ENCODE peak calls at places on chromosomes 1 and 21, in ten cellular contexts. D is HEK293T; C is NCI-H1105 treated with DMSO at 0.1 percent for 48 hours; T is stimulated activated naive CD8-positive, alpha-beta T cell treated with anti-CD3 and anti-CD28 coated beads, Interleukin-15, amount 100 ng/mL, for 72 hours; O is cerebellar cortex; J is DMS153; M is AG09319; S is A172; F is B cell; P is KG1. H is an unnamed sample.

GRCh38 chr1:159008744-159009188 is 941 bp upstream of the IFI16 start:
- DNase-seq in D (no peak), C (no peak), T (peak), O (no peak), J (no peak), M (no peak), S (peak), F (peak), P (peak), H (no peak)

GRCh38 chr1:77825356-77825709 is 45.9 kb downstream of the MIGA1 start:
- DNase-seq in D (peak), C (peak), T (no peak), O (peak), J (peak), M (no peak), S (peak), F (peak), P (no peak), H (no peak)

GRCh38 chr1:231990388-231990787 is 363.8 kb downstream of the DISC1 start:
- DNase-seq in D (no peak), C (no peak), T (no peak), O (no peak), J (no peak), M (no peak), S (no peak), F (no peak), P (no peak), H (no peak)

GRCh38 chr1:112637257-112638108 is 17.9 kb downstream of the CAPZA1 start:
- DNase-seq in D (no peak), C (no peak), T (no peak), O (no peak), J (no peak), M (peak), S (no peak), F (no peak), P (no peak), H (no peak)

GRCh38 chr1:168084396-168085231 is 52.1 kb downstream of the GPR161 start:
- DNase-seq in D (peak), C (peak), T (peak), O (peak), J (no peak), M (no peak), S (peak), F (peak), P (peak), H (peak)

GRCh38 chr1:8822383-8823294 is 5.2 kb upstream of the RERE start:
- DNase-seq in D (peak), C (peak), T (no peak), O (peak), J (peak), M (peak), S (peak), F (no peak), P (no peak), H (peak)

GRCh38 chr1:194297999-194298598 is 1111.7 kb upstream of the B3GALT2 start:
- DNase-seq in D (no peak), C (no peak), T (peak), O (no peak), J (no peak), M (no peak), S (no peak), F (no peak), P (no peak), H (no peak)

GRCh38 chr1:109801791-109802135 is 38.0 kb upstream of the EPS8L3 start:
- DNase-seq in D (no peak), C (no peak), T (no peak), O (no peak), J (no peak), M (no peak), S (no peak), F (no peak), P (no peak), H (no peak)

GRCh38 chr1:232543194-232543593 is 86.7 kb downstream of the SIPA1L2 start:
- DNase-seq in D (no peak), C (no peak), T (no peak), O (no peak), J (no peak), M (no peak), S (no peak), F (no peak), P (no peak), H (no peak)

GRCh38 chr1:156766288-156767100 is 841 bp upstream of the PRCC start:
- DNase-seq in D (no peak), C (peak), T (no peak), O (peak), J (no peak), M (no peak), S (no peak), F (no peak), P (no peak), H (no peak)

GRCh38 chr1:201358596-201358995 is 18.9 kb downstream of the TNNT2 start:
- DNase-seq in D (no peak), C (no peak), T (no peak), O (no peak), J (no peak), M (no peak), S (peak), F (no peak), P (no peak), H (no peak)

GRCh38 chr1:224333309-224333926 is 3.4 kb upstream of the NVL start:
- DNase-seq in D (peak), C (peak), T (no peak), O (peak), J (peak), M (no peak), S (peak), F (peak), P (peak), H (no peak)

GRCh38 chr1:111164151-111164550 is 24.1 kb downstream of the CEPT1 start:
- DNase-seq in D (no peak), C (no peak), T (no peak), O (peak), J (no peak), M (no peak), S (no peak), F (no peak), P (no peak), H (no peak)

GRCh38 chr21:14384453-14384852 is 1.5 kb upstream of the HSPA13 start:
- DNase-seq in D (no peak), C (no peak), T (no peak), O (no peak), J (no peak), M (no peak), S (no peak), F (no peak), P (no peak), H (no peak)

GRCh38 chr1:207673399-207673798 is 28.5 kb downstream of the CR1L start:
- DNase-seq in D (no peak), C (no peak), T (no peak), O (no peak), J (no peak), M (no peak), S (no peak), F (no peak), P (no peak), H (no peak)

GRCh38 chr1:114334297-114334696 is 176.7 kb downstream of the TRIM33 start:
- DNase-seq in D (no peak), C (no peak), T (no peak), O (no peak), J (no peak), M (no peak), S (no peak), F (no peak), P (no peak), H (no peak)

GRCh38 chr1:43439121-43439581 is 14.6 kb downstream of the HYI start:
- DNase-seq in D (no peak), C (no peak), T (no peak), O (no peak), J (no peak), M (no peak), S (no peak), F (no peak), P (no peak), H (no peak)

GRCh38 chr1:43844114-43844513 is 89.5 kb upstream of the ARTN start:
- DNase-seq in D (no peak), C (no peak), T (no peak), O (no peak), J (no peak), M (no peak), S (peak), F (no peak), P (no peak), H (no peak)

GRCh38 chr21:33402011-33402979 is 918 bp upstream of the IFNGR2 start:
- DNase-seq in D (no peak), C (no peak), T (no peak), O (peak), J (no peak), M (no peak), S (no peak), F (peak), P (no peak), H (no peak)

GRCh38 chr1:1357871-1358432 is 403 bp downstream of the MXRA8 start:
- DNase-seq in D (no peak), C (no peak), T (no peak), O (no peak), J (no peak), M (no peak), S (no peak), F (no peak), P (no peak), H (no peak)

GRCh38 chr1:32888677-32889420 is 2.6 kb downstream of the HPCA start:
- DNase-seq in D (no peak), C (no peak), T (no peak), O (no peak), J (no peak), M (no peak), S (no peak), F (no peak), P (no peak), H (no peak)

GRCh38 chr21:44347911-44348451 is 5.4 kb upstream of the TRPM2 start:
- DNase-seq in D (no peak), C (peak), T (no peak), O (no peak), J (peak), M (no peak), S (no peak), F (no peak), P (no peak), H (peak)

GRCh38 chr1:29222686-29223085 is 8.0 kb downstream of the MECR start:
- DNase-seq in D (no peak), C (no peak), T (no peak), O (no peak), J (no peak), M (no peak), S (no peak), F (no peak), P (no peak), H (no peak)

GRCh38 chr1:33442141-33442540 is 11.2 kb upstream of the PHC2 start:
- DNase-seq in D (no peak), C (no peak), T (no peak), O (no peak), J (no peak), M (no peak), S (no peak), F (no peak), P (no peak), H (no peak)

GRCh38 chr1:94539496-94539895 is 2.1 kb downstream of the F3 start:
- DNase-seq in D (no peak), C (no peak), T (no peak), O (no peak), J (no peak), M (no peak), S (no peak), F (no peak), P (no peak), H (no peak)

GRCh38 chr1:224903955-224904354 is 25.5 kb upstream of the DNAH14 start:
- DNase-seq in D (no peak), C (no peak), T (no peak), O (no peak), J (no peak), M (no peak), S (no peak), F (no peak), P (no peak), H (no peak)

GRCh38 chr1:211371406-211372105 is 44.9 kb downstream of the TRAF5 start:
- DNase-seq in D (no peak), C (no peak), T (no peak), O (no peak), J (no peak), M (no peak), S (no peak), F (no peak), P (no peak), H (no peak)